ENCODE peak calls at places on chromosome 20, in nine cellular contexts. V is SJSA1, H is fibroblast of lung, G is SK-N-SH, I is mesendoderm, W is GM23338, B is HepG2, N is ovary, T is heart left ventricle. Z is an unnamed sample. For H3K4me1, the result is how much of the 10 kb centered on the place peaks cover.

GRCh38 chr20:24681634-24682495 is 212.4 kb downstream of the SYNDIG1 start:
- DNase-seq in V (no peak), H (no peak), G (no peak), I (no peak), W (no peak), B (no peak), N (no peak), T (no peak), Z (no peak)

GRCh38 chr20:58149412-58150091 is 78.9 kb downstream of the ANKRD60 start:
- DNase-seq in V (no peak), H (no peak), G (no peak), I (no peak), W (no peak), B (no peak), N (no peak), T (no peak), Z (no peak)

GRCh38 chr20:14344746-14345145 is 7.3 kb upstream of the FLRT3 start:
- DNase-seq in V (no peak), H (no peak), G (peak), I (peak), W (no peak), B (peak), N (no peak), T (no peak), Z (no peak)

GRCh38 chr20:44746367-44747165 is 901 bp downstream of the KCNK15 start:
- DNase-seq in V (no peak), H (no peak), G (peak), I (peak), W (peak), B (no peak), N (no peak), T (no peak), Z (peak)

GRCh38 chr20:53582574-53583351 is 10.9 kb downstream of the ZNF217 start:
- DNase-seq in V (peak), H (peak), G (peak), I (peak), W (no peak), B (peak), N (no peak), T (peak), Z (peak)

GRCh38 chr20:6767536-6768227 is at the start of gene BMP2:
- DNase-seq in V (peak), H (peak), G (peak), I (peak), W (peak), B (no peak), N (peak), T (peak), Z (peak)

GRCh38 chr20:40481743-40482458 is 207.1 kb downstream of the MAFB start:
- DNase-seq in V (no peak), H (no peak), G (no peak), I (no peak), W (no peak), B (no peak), N (no peak), T (no peak), Z (no peak)

GRCh38 chr20:61253640-61254511 is 1.8 kb downstream of the CDH4 start:
- DNase-seq in V (peak), H (peak), G (peak), I (peak), W (peak), B (no peak), N (no peak), T (no peak), Z (peak)

GRCh38 chr20:56454754-56455153 is 13.7 kb upstream of the RTF2 start:
- DNase-seq in V (no peak), H (no peak), G (no peak), I (no peak), W (no peak), B (no peak), N (no peak), T (no peak), Z (no peak)

GRCh38 chr20:6700563-6701328 is 66.7 kb upstream of the BMP2 start:
- DNase-seq in V (no peak), H (no peak), G (no peak), I (no peak), W (no peak), B (no peak), N (no peak), T (no peak), Z (no peak)

GRCh38 chr20:41978246-41978790 is 360.1 kb upstream of the CHD6 start:
- DNase-seq in V (no peak), H (no peak), G (no peak), I (no peak), W (no peak), B (no peak), N (no peak), T (no peak), Z (no peak)

GRCh38 chr20:8535403-8536003 is 403.4 kb downstream of the PLCB1 start:
- DNase-seq in V (peak), H (peak), G (peak), I (peak), W (peak), B (peak), N (no peak), T (no peak), Z (peak)

GRCh38 chr20:13960119-13960518 is 30.3 kb downstream of the SEL1L2 start:
- DNase-seq in V (no peak), H (no peak), G (no peak), I (no peak), W (no peak), B (no peak), N (no peak), T (no peak), Z (no peak)

GRCh38 chr20:2164966-2165365 is 63.3 kb downstream of the STK35 start:
- DNase-seq in V (no peak), H (no peak), G (no peak), I (no peak), W (no peak), B (no peak), N (no peak), T (no peak), Z (no peak)

GRCh38 chr20:40897177-40897700 is 131.4 kb upstream of the TOP1 start:
- DNase-seq in V (no peak), H (peak), G (peak), I (no peak), W (no peak), B (no peak), N (no peak), T (no peak), Z (no peak)

GRCh38 chr20:32886652-32887051 is 27.9 kb downstream of the EFCAB8 start:
- DNase-seq in V (no peak), H (no peak), G (no peak), I (no peak), W (peak), B (no peak), N (no peak), T (no peak), Z (peak)

GRCh38 chr20:20362774-20363435 is 5.0 kb upstream of the INSM1 start:
- DNase-seq in V (no peak), H (no peak), G (peak), I (peak), W (peak), B (no peak), N (no peak), T (no peak), Z (peak)

GRCh38 chr20:47502271-47502730 is 614 bp downstream of the NCOA3 start:
- DNase-seq in V (peak), H (no peak), G (no peak), I (peak), W (peak), B (no peak), N (no peak), T (no peak), Z (peak)

GRCh38 chr20:35893942-35894341 is 60.4 kb downstream of the SCAND1 start:
- DNase-seq in V (no peak), H (no peak), G (no peak), I (no peak), W (no peak), B (no peak), N (no peak), T (no peak), Z (no peak)

GRCh38 chr20:32823078-32823477 is 3.3 kb downstream of the MAPRE1 start:
- DNase-seq in V (peak), H (peak), G (no peak), I (peak), W (no peak), B (peak), N (no peak), T (no peak), Z (no peak)

GRCh38 chr20:56689852-56690485 is 60.9 kb downstream of the TFAP2C start:
- DNase-seq in V (no peak), H (no peak), G (no peak), I (no peak), W (no peak), B (no peak), N (no peak), T (no peak), Z (no peak)

GRCh38 chr20:45913105-45913504 is 1.1 kb upstream of the PLTP start:
- DNase-seq in V (no peak), H (no peak), G (no peak), I (no peak), W (no peak), B (no peak), N (no peak), T (no peak), Z (no peak)

GRCh38 chr20:4508773-4509172 is 212.9 kb upstream of the PRND start:
- DNase-seq in V (peak), H (no peak), G (no peak), I (peak), W (peak), B (no peak), N (no peak), T (no peak), Z (no peak)

GRCh38 chr20:17326096-17326495 is 99.3 kb downstream of the PCSK2 start:
- DNase-seq in V (no peak), H (no peak), G (no peak), I (no peak), W (no peak), B (no peak), N (no peak), T (no peak), Z (no peak)

GRCh38 chr20:8721098-8721497 is 347.8 kb upstream of the PLCB4 start:
- DNase-seq in V (peak), H (peak), G (peak), I (peak), W (peak), B (peak), N (no peak), T (peak), Z (peak)

GRCh38 chr20:10595230-10595629 is 78.6 kb downstream of the JAG1 start:
- DNase-seq in V (no peak), H (no peak), G (no peak), I (no peak), W (no peak), B (no peak), N (no peak), T (no peak), Z (no peak)

GRCh38 chr20:10591956-10592521 is 81.8 kb downstream of the JAG1 start:
- DNase-seq in V (peak), H (peak), G (no peak), I (no peak), W (no peak), B (no peak), N (no peak), T (no peak), Z (no peak)

GRCh38 chr20:10594286-10594868 is 79.4 kb downstream of the JAG1 start:
- DNase-seq in V (no peak), H (no peak), G (no peak), I (no peak), W (no peak), B (no peak), N (no peak), T (no peak), Z (no peak)

GRCh38 chr20:10586296-10586695 is 87.5 kb downstream of the JAG1 start:
- DNase-seq in V (peak), H (peak), G (no peak), I (no peak), W (no peak), B (no peak), N (no peak), T (no peak), Z (no peak)

GRCh38 chr20:10590950-10591349 is 82.8 kb downstream of the JAG1 start:
- DNase-seq in V (no peak), H (no peak), G (no peak), I (no peak), W (no peak), B (no peak), N (no peak), T (no peak), Z (no peak)
- H3K27ac ChIP-seq in V (no peak), H (no peak), G (peak), I (no peak), W (no peak), B (no peak), N (no peak), T (no peak), Z (no peak)

GRCh38 chr20:15742076-15742475 is 831.2 kb downstream of the KIF16B start:
- DNase-seq in V (no peak), H (no peak), G (no peak), I (no peak), W (no peak), B (no peak), N (no peak), T (no peak), Z (no peak)
- H3K4me1 ChIP-seq in V (under half), H (under half), G (under half), I (under half), W (under half), B (under half), N (under half), T (under half), Z (under half)

GRCh38 chr20:50582591-50583234 is 72.5 kb downstream of the PTPN1 start:
- DNase-seq in V (no peak), H (no peak), G (no peak), I (no peak), W (no peak), B (no peak), N (no peak), T (no peak), Z (no peak)
- H3K27ac ChIP-seq in V (no peak), H (no peak), G (no peak), I (no peak), W (no peak), B (no peak), N (no peak), T (no peak), Z (no peak)

DNA sequence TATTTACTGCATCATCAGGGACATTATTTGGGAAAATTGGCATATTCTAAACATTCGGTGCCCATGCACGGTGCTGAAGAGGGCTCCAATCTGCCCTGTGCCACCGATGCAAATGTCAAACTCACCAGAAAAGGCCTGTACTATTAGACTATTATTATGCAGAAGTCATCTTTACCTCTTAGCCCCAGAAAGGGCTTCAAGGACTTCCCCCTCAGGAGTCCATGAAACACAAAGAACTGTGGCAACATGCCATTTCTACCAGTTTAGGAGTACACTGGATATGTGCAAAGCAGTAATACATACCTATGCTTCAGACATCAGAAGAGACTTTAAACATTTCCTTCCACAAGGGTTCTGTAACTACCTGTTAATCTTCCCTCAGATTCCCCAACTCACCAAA is 8.6 kb downstream of the DIDO1 start:
- DNase-seq in V (no peak), H (no peak), G (no peak), I (no peak), W (no peak), B (no peak), N (no peak), T (no peak), Z (no peak)
- H3K4me1 ChIP-seq in V (under half), H (under half), G (under half), I (under half), W (half or more), B (half or more), N (under half), T (half or more), Z (under half)

GRCh38 chr20:10337291-10337690 is 96.7 kb downstream of the MKKS start:
- DNase-seq in V (no peak), H (peak), G (no peak), I (no peak), W (no peak), B (no peak), N (no peak), T (no peak), Z (no peak)
- H3K27ac ChIP-seq in V (no peak), H (no peak), G (no peak), I (no peak), W (no peak), B (no peak), N (no peak), T (no peak), Z (no peak)